ENCODE peak calls at places on chromosomes 11 and 22, in eight cellular contexts. G is CD8-positive, alpha-beta memory T cell; Z is colonic mucosa; K is upper lobe of right lung; W is MM.1S; F is CD4-positive, CD25-positive, alpha-beta regulatory T cell; R is psoas muscle; A is CD8-positive, alpha-beta T cell. B is an unnamed sample.

GRCh38 chr11:451738-452137 is 1.7 kb downstream of the PTDSS2 start:
- DNase-seq in G (no peak), Z (no peak), K (no peak), W (no peak), F (no peak), R (no peak), A (no peak), B (no peak)

GRCh38 chr11:21707116-21707769 is 485.6 kb upstream of the ANO5 start:
- DNase-seq in G (no peak), Z (no peak), K (no peak), W (peak; percentile 50), F (no peak), R (no peak), A (no peak), B (no peak)

GRCh38 chr11:27040302-27041115 is at the start of gene BBOX1:
- DNase-seq in G (no peak), Z (no peak), K (no peak), W (no peak), F (no peak), R (no peak), A (no peak), B (no peak)

GRCh38 chr11:32333335-32333991 is 101.9 kb downstream of the WT1 start:
- DNase-seq in G (no peak), Z (peak; percentile 77), K (peak; percentile 81), W (no peak), F (peak; percentile 11), R (peak; percentile 37), A (peak; percentile 20), B (no peak)

GRCh38 chr11:64226507-64227051 is 505 bp downstream of the NUDT22 start:
- DNase-seq in G (peak; percentile 66), Z (peak; percentile 79), K (peak; percentile 87), W (peak; percentile 49), F (peak; percentile 80), R (peak; percentile 69), A (peak; percentile 61), B (peak; percentile 51)

GRCh38 chr11:6413791-6414231 is 5.1 kb downstream of the APBB1 start:
- DNase-seq in G (peak; percentile 86), Z (no peak), K (no peak), W (no peak), F (peak; percentile 87), R (no peak), A (peak; percentile 62), B (peak; percentile 52)

GRCh38 chr22:28939394-28939793 is 56.0 kb downstream of the ZNRF3 start:
- DNase-seq in G (no peak), Z (no peak), K (no peak), W (no peak), F (no peak), R (no peak), A (no peak), B (no peak)

GRCh38 chr22:46620588-46621242 is 529 bp downstream of the GRAMD4 start:
- DNase-seq in G (no peak), Z (no peak), K (no peak), W (no peak), F (no peak), R (no peak), A (no peak), B (no peak)

GRCh38 chr11:47213985-47214564 is 699 bp upstream of the DDB2 start:
- DNase-seq in G (peak; percentile 81), Z (peak; percentile 95), K (peak; percentile 97), W (peak; percentile 94), F (peak; percentile 94), R (peak; percentile 93), A (peak; percentile 86), B (peak; percentile 70)

GRCh38 chr11:121571466-121571865 is 118.7 kb upstream of the SORL1-AS1 start:
- DNase-seq in G (no peak), Z (no peak), K (no peak), W (no peak), F (no peak), R (no peak), A (no peak), B (no peak)

GRCh38 chr11:118547132-118547531 is 16.1 kb downstream of the TMEM25 start:
- DNase-seq in G (no peak), Z (no peak), K (no peak), W (no peak), F (no peak), R (no peak), A (no peak), B (no peak)

GRCh38 chr22:39343259-39344045 is 6.3 kb upstream of the SYNGR1 start:
- DNase-seq in G (peak; percentile 51), Z (peak; percentile 61), K (peak; percentile 74), W (peak; percentile 76), F (peak; percentile 57), R (no peak), A (peak; percentile 63), B (peak; percentile 41)

GRCh38 chr11:64048042-64048854 is 12.5 kb downstream of the FLRT1 start:
- DNase-seq in G (no peak), Z (no peak), K (no peak), W (no peak), F (no peak), R (no peak), A (no peak), B (no peak)

GRCh38 chr11:125337836-125338235 is 158.2 kb downstream of the FEZ1 start:
- DNase-seq in G (no peak), Z (no peak), K (peak; percentile 31), W (no peak), F (no peak), R (no peak), A (no peak), B (no peak)

GRCh38 chr11:10017050-10017449 is 277.0 kb downstream of the SBF2 start:
- DNase-seq in G (no peak), Z (no peak), K (no peak), W (no peak), F (no peak), R (no peak), A (no peak), B (no peak)

GRCh38 chr22:19232620-19233019 is 54.1 kb upstream of the SLC25A1 start:
- DNase-seq in G (no peak), Z (no peak), K (no peak), W (no peak), F (no peak), R (no peak), A (no peak), B (no peak)

GRCh38 chr22:26492220-26492619 is 8.5 kb downstream of the SRRD start:
- DNase-seq in G (no peak), Z (no peak), K (no peak), W (no peak), F (no peak), R (no peak), A (no peak), B (no peak)

GRCh38 chr11:93464938-93465337 is 78.3 kb downstream of the SMCO4 start:
- DNase-seq in G (no peak), Z (no peak), K (no peak), W (no peak), F (no peak), R (no peak), A (no peak), B (no peak)

GRCh38 chr11:6625156-6625831 is 6.1 kb upstream of the TPP1 start:
- DNase-seq in G (no peak), Z (no peak), K (no peak), W (no peak), F (no peak), R (no peak), A (no peak), B (no peak)

GRCh38 chr22:17430298-17430900 is 61.1 kb downstream of the CECR2 start:
- DNase-seq in G (no peak), Z (no peak), K (no peak), W (no peak), F (no peak), R (no peak), A (no peak), B (no peak)

GRCh38 chr11:33695051-33695566 is 5.5 kb downstream of the C11orf91 start:
- DNase-seq in G (no peak), Z (no peak), K (no peak), W (no peak), F (no peak), R (no peak), A (no peak), B (no peak)

GRCh38 chr11:104343578-104343977 is 179.6 kb upstream of the PDGFD start:
- DNase-seq in G (no peak), Z (no peak), K (no peak), W (no peak), F (peak; percentile 6), R (no peak), A (no peak), B (no peak)

GRCh38 chr22:39454385-39454871 is 2.4 kb upstream of the MGAT3 start:
- DNase-seq in G (no peak), Z (peak; percentile 46), K (no peak), W (no peak), F (no peak), R (no peak), A (no peak), B (no peak)

GRCh38 chr22:48819232-48819631 is 1008.4 kb downstream of the BRD1 start:
- DNase-seq in G (no peak), Z (no peak), K (no peak), W (no peak), F (no peak), R (no peak), A (no peak), B (no peak)
- H3K9me3 ChIP-seq in G (no peaks in the 10 kb centered on the region), Z (no peaks in the 10 kb centered on the region), K (no peaks in the 10 kb centered on the region), W (no peaks in the 10 kb centered on the region), F (no peaks in the 10 kb centered on the region), R (no peaks in the 10 kb centered on the region), A (no peaks in the 10 kb centered on the region), B (no peaks in the 10 kb centered on the region)

GRCh38 chr22:38311331-38311635 is 6.0 kb downstream of the CSNK1E start:
- DNase-seq in G (no peak), Z (no peak), K (no peak), W (peak; percentile 27), F (peak; percentile 45), R (no peak), A (no peak), B (no peak)

GRCh38 chr22:38308791-38309498 is 8.3 kb downstream of the CSNK1E start:
- DNase-seq in G (no peak), Z (no peak), K (no peak), W (peak; percentile 41), F (no peak), R (no peak), A (no peak), B (no peak)

GRCh38 chr22:38312261-38312800 is 4.9 kb downstream of the CSNK1E start:
- DNase-seq in G (no peak), Z (no peak), K (no peak), W (no peak), F (no peak), R (no peak), A (no peak), B (no peak)

GRCh38 chr22:38309614-38310517 is 7.4 kb downstream of the CSNK1E start:
- DNase-seq in G (no peak), Z (no peak), K (no peak), W (no peak), F (no peak), R (no peak), A (no peak), B (no peak)

GRCh38 chr22:38310518-38311330 is 6.5 kb downstream of the CSNK1E start:
- DNase-seq in G (no peak), Z (no peak), K (no peak), W (no peak), F (no peak), R (no peak), A (no peak), B (no peak)
- H3K27ac ChIP-seq in G (no peak overlapping the region), Z (peak overlapping the region; percentile 12), K (peak overlapping the region; percentile 58), W (peak overlapping the region; percentile 93), F (no peak overlapping the region), R (peak overlapping the region; percentile 96), A (no peak overlapping the region), B (no peak overlapping the region)

GRCh38 chr22:49871482-49871881 is 17.8 kb downstream of the ZBED4 start:
- DNase-seq in G (no peak), Z (no peak), K (no peak), W (no peak), F (no peak), R (no peak), A (no peak), B (no peak)
- H3K9me3 ChIP-seq in G (peaks cover 4% of the 10 kb centered on the region), Z (no peaks in the 10 kb centered on the region), K (peaks cover 3% of the 10 kb centered on the region), W (no peaks in the 10 kb centered on the region), F (peaks cover 4% of the 10 kb centered on the region), R (peaks cover 19% of the 10 kb centered on the region), A (peaks cover 2% of the 10 kb centered on the region), B (peaks cover 5% of the 10 kb centered on the region)

GRCh38 chr22:48800886-48801607 is 1026.6 kb downstream of the BRD1 start:
- DNase-seq in G (no peak), Z (no peak), K (no peak), W (no peak), F (no peak), R (no peak), A (no peak), B (no peak)
- H3K27ac ChIP-seq in G (no peak overlapping the region), Z (no peak overlapping the region), K (no peak overlapping the region), W (no peak overlapping the region), F (no peak overlapping the region), R (no peak overlapping the region), A (no peak overlapping the region), B (no peak overlapping the region)